ENCODE peak calls at places on chromosome 13, in eight cellular contexts. K is ELR, P is T-helper 2 cell, L is fibroblast of mammary gland, R is fibroblast of lung, U is GM12865, C is cardiac fibroblast, E is left colon. Q is an unnamed sample.

GRCh38 chr13:49560270-49561063 is 24.9 kb downstream of the RCBTB1 start:
- DNase-seq in R (peak), E (peak), L (no peak), K (no peak), U (no peak), P (peak), C (peak), Q (no peak)

GRCh38 chr13:79593611-79594275 is 112.8 kb downstream of the NDFIP2 start:
- DNase-seq in C (peak), L (peak), P (no peak), E (no peak), K (peak), R (peak), U (no peak), Q (no peak)

GRCh38 chr13:54614729-54615128 is 1586.1 kb downstream of the OLFM4 start:
- DNase-seq in K (no peak), P (no peak), C (no peak), E (no peak), L (no peak), R (no peak), U (no peak), Q (no peak)

GRCh38 chr13:42807236-42807635 is 25.9 kb downstream of the FAM216B start:
- DNase-seq in E (no peak), K (peak), P (peak), L (peak), U (peak), R (no peak), C (no peak), Q (no peak)

GRCh38 chr13:50419466-50419865 is 404.2 kb downstream of the KCNRG start:
- DNase-seq in U (no peak), K (no peak), E (no peak), C (no peak), L (no peak), R (no peak), P (no peak), Q (no peak)

GRCh38 chr13:101917833-101918755 is 465.6 kb downstream of the ITGBL1 start:
- DNase-seq in R (no peak), C (no peak), L (no peak), U (no peak), K (no peak), E (no peak), P (no peak), Q (peak)

GRCh38 chr13:62129000-62129551 is 713.4 kb upstream of the PCDH20 start:
- DNase-seq in K (no peak), L (no peak), P (no peak), U (no peak), R (no peak), E (no peak), C (no peak), Q (no peak)

GRCh38 chr13:39623466-39623865 is 20.5 kb upstream of the LHFPL6 start:
- DNase-seq in K (no peak), P (no peak), C (no peak), R (no peak), U (no peak), E (no peak), L (no peak), Q (no peak)

GRCh38 chr13:41658057-41658642 is 200.8 kb downstream of the RGCC start:
- DNase-seq in U (no peak), R (peak), L (peak), K (peak), E (no peak), C (peak), P (no peak), Q (no peak)

GRCh38 chr13:93039131-93039530 is 187.5 kb upstream of the GPC6 start:
- DNase-seq in P (no peak), C (peak), K (no peak), U (no peak), R (peak), E (no peak), L (peak), Q (no peak)

GRCh38 chr13:43021926-43022670 is 1.3 kb upstream of the DNAJC15 start:
- DNase-seq in P (no peak), C (peak), K (no peak), U (no peak), E (no peak), L (no peak), R (peak), Q (no peak)

GRCh38 chr13:25171517-25172302 is at the start of gene AMER2:
- DNase-seq in L (peak), C (peak), E (peak), R (peak), U (peak), P (peak), K (no peak), Q (no peak)

GRCh38 chr13:40403509-40404241 is 262.8 kb downstream of the FOXO1 start:
- DNase-seq in C (no peak), U (no peak), P (no peak), R (no peak), L (no peak), E (no peak), K (no peak), Q (no peak)

GRCh38 chr13:106814389-106814903 is 246.5 kb upstream of the ARGLU1 start:
- DNase-seq in P (no peak), R (no peak), L (no peak), K (no peak), E (no peak), C (no peak), U (no peak), Q (no peak)

Q was measured in NAMALWA.